ENCODE peak calls at places on chromosomes 3 and 15, in four cellular contexts. Z, V, E and A are unnamed samples.

GRCh38 chr3:43448098-43448497 is 161.8 kb downstream of the SNRK start:
- DNase-seq in V (no peak), E (no peak), Z (no peak), A (no peak)

GRCh38 chr3:128804817-128805166 is 74.6 kb upstream of the ACAD9 start:
- DNase-seq in E (no peak), Z (no peak), V (no peak), A (no peak)

GRCh38 chr15:57025264-57025939 is 107.0 kb downstream of the TCF12 start:
- DNase-seq in E (no peak), Z (peak; percentile 23), V (no peak), A (no peak)

GRCh38 chr3:149487598-149488197 is 13.2 kb downstream of the TM4SF4 start:
- DNase-seq in E (peak; percentile 61), V (peak; percentile 81), Z (peak; percentile 62), A (peak; percentile 29)

GRCh38 chr15:40471105-40471777 is 457 bp downstream of the CHST14 start:
- DNase-seq in Z (peak; percentile 16), E (no peak), V (peak; percentile 53), A (peak; percentile 44)

GRCh38 chr3:195801251-195802183 is 10.2 kb downstream of the MUC4 start:
- DNase-seq in V (no peak), E (no peak), Z (no peak), A (no peak)

GRCh38 chr15:45377630-45378148 is 655 bp downstream of the GATM start:
- DNase-seq in Z (no peak), V (peak; percentile 52), E (no peak), A (no peak)

GRCh38 chr15:58472821-58473581 is 41.2 kb downstream of the LIPC start:
- DNase-seq in Z (no peak), E (no peak), V (no peak), A (no peak)

GRCh38 chr3:58034738-58035511 is 26.7 kb downstream of the FLNB start:
- DNase-seq in E (no peak), V (peak; percentile 41), Z (no peak), A (no peak)

GRCh38 chr3:146019508-146019907 is 141.5 kb downstream of the PLOD2 start:
- DNase-seq in V (no peak), E (no peak), Z (no peak), A (no peak)

GRCh38 chr15:62060896-62061280 is 641 bp upstream of the VPS13C start:
- DNase-seq in Z (no peak), E (no peak), V (no peak), A (no peak)

GRCh38 chr3:49005298-49005680 is 1.9 kb upstream of the WDR6 start:
- DNase-seq in Z (no peak), V (no peak), E (no peak), A (no peak)

GRCh38 chr3:62873672-62874397 is 1.4 kb downstream of the CADPS start:
- DNase-seq in V (peak; percentile 92), E (no peak), Z (peak; percentile 13), A (no peak)

GRCh38 chr3:46852839-46853355 is 10.3 kb downstream of the MYL3 start:
- DNase-seq in Z (no peak), V (no peak), E (no peak), A (no peak)

GRCh38 chr3:194330579-194330978 is 20.5 kb downstream of the CPN2 start:
- DNase-seq in Z (no peak), V (no peak), E (no peak), A (no peak)

GRCh38 chr3:163018664-163019063 is 1522.1 kb downstream of the OTOL1 start:
- DNase-seq in V (no peak), E (no peak), Z (no peak), A (no peak)

GRCh38 chr3:99355465-99355864 is 282.9 kb upstream of the COL8A1 start:
- DNase-seq in V (no peak), Z (no peak), E (no peak), A (no peak)

GRCh38 chr15:25691544-25692430 is 171.3 kb downstream of the ATP10A start:
- DNase-seq in E (no peak), V (peak; percentile 72), Z (no peak), A (no peak)

GRCh38 chr15:33735637-33736247 is 232.6 kb upstream of the CHRM5 start:
- DNase-seq in V (peak; percentile 60), E (peak; percentile 26), Z (peak; percentile 58), A (no peak)

GRCh38 chr3:61600195-61600594 is 38.8 kb downstream of the PTPRG start:
- DNase-seq in Z (no peak), E (no peak), V (no peak), A (no peak)

DNA sequence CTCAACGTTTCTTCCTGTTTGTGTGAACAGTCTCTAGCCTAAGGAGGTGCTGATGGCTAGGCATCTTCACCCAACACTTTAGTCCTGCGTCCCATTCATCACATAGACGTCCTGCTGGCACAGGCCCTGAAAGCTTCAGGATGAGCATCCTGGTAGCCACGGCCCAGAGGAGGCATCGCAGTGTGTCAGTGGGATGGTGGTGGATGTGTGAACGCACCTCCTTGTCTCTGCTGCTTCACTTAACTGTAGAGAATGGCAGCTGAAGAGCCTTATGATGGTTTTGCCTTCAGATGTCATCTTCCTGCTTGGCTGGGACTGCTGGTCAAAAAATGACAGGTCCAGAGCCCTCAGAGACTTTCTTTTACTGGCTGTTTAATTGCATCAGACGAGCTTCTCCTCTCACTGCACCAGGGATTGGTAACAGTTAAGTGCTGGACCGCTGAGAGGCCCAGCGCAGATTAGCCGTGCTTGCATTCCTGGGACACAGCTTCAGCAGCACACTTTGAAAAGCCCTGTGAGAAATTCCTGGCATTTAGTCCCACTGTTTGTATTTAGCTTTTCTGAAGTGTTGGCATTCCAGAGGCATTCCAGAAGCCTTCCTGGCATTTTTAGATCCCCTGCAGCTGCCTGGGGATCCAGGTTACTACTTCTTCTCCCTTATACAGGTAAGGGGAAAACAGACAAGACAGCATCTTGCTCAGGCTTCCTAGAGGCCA is 132.4 kb upstream of the PLXNA1 start:
- DNase-seq in V (peak; percentile 96), E (no peak), Z (peak; percentile 41), A (no peak)
- TF ChIP-seq REST in V (no peak), E (no peak), Z (no peak), A (no peak)

GRCh38 chr15:68672781-68673205 is 94.0 kb downstream of the CORO2B start:
- DNase-seq in V (peak; percentile 63), Z (peak; percentile 29), E (no peak), A (no peak)
- TF ChIP-seq CTCF in V (peak; percentile 45), Z (peak; percentile 28), E (peak; percentile 27), A (no peak)

GRCh38 chr3:151314593-151314992 is 2.0 kb downstream of the GPR87 start:
- DNase-seq in Z (no peak), E (no peak), V (no peak), A (no peak)
- TF ChIP-seq REST in Z (no peak), E (no peak), V (no peak), A (no peak)

GRCh38 chr15:53978248-53978906 is at the start of gene UNC13C:
- DNase-seq in V (peak; percentile 56), E (no peak), Z (peak; percentile 21), A (no peak)

GRCh38 chr15:53974813-53975212 is 3.4 kb upstream of the UNC13C start:
- DNase-seq in E (no peak), Z (peak; percentile 0), V (no peak), A (peak; percentile 1)

GRCh38 chr15:53979051-53979788 is 979 bp downstream of the UNC13C start:
- DNase-seq in Z (no peak), E (no peak), V (no peak), A (no peak)

GRCh38 chr15:53974121-53974520 is 4.1 kb upstream of the UNC13C start:
- DNase-seq in Z (no peak), V (no peak), E (no peak), A (no peak)

DNA sequence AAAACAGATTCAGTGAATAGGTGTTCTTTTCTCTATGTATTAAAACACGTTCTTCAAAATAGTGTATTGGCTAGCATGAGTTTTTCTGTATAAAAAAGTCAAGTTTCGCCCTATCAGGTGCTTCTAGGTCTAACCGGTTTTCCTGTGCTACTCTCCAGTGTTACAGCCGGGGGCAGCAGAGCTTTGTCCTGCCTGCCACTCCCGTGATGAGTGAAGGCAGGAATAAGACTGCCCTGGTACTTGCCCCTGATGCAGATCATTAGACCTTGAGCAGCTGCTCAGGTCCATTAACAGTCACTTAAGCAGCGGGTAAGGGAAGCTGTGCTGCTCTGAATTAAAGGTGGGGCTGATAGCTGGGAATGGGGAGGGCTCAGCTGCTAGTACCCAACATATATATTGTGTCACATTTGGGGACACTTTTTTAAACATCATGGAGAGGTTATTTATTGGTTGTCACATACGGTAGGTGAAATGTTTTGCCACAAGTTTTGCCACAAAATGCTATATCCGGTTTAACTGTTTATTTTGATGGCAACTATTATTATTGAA is 1.3 kb upstream of the UNC13C start:
- DNase-seq in E (no peak), V (peak; percentile 37), Z (peak; percentile 42), A (no peak)
- TF ChIP-seq CTCF in E (no peak), V (peak; percentile 41), Z (peak; percentile 25), A (no peak)

DNA sequence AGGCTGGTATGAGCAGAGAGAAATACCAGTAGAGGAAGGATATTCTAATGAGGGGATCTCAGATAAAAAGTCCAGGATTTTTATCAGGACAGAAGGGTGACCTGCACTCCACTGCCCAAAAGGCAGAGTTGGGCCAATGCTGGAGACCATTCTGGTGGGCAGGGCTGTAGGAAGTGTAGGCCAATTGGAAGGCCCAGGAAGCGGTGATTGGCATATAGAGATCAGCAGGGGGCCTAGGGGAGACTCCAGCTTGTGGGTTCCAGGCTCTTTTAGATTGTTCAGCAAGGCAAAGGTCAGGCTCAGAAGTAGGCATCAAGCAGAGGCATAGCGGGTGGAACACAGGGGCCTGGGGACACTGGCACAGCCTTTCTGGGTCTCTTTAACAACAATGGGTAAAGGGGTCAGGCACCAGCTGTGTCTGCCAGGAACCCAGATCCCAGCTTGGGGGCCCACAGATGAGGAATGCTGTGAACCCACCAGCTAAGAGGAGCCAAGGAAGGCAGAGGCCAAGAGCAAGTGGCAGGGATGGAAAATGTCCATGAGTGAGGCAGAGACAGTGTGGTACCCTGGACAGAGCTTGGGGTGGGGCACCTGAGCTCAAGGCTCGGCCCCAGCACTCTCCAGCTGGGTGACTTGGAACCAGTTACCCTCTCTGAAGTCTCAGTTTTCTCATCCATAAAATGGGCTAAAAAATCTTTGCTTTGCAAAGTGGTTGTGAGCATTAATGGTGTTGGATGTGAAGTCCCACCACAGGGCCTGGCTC is 27.0 kb upstream of the RASGRF1 start:
- DNase-seq in E (no peak), Z (no peak), V (peak; percentile 54), A (no peak)
- TF ChIP-seq REST in E (peak; percentile 18), Z (no peak), V (peak; percentile 55), A (no peak)